ENCODE peak calls at places on chromosomes 12 and 14, in nine cellular contexts. One of them, this sample, is unnamed.

GRCh38 chr12:98870521-98870920 is 225.4 kb downstream of the APAF1 start:
- DNase-seq in C1 segment of cervical spinal cord: no peak
- DNase-seq in iris pigment epithelial cell: no peak
- DNase-seq in NCI-H1092 treated with DMSO at 0.1 percent for 48 hours: peak
- DNase-seq in tibial artery: no peak
- DNase-seq in Calu3: no peak
- DNase-seq in iPS-NIHi11: no peak
- DNase-seq in fibroblast of the aortic adventitia: no peak
- DNase-seq in Jurkat, Clone E6-1: no peak
- DNase-seq in this sample: no peak

GRCh38 chr14:94113490-94113889 is 3.0 kb downstream of the IFI27 start:
- DNase-seq in C1 segment of cervical spinal cord: no peak
- DNase-seq in iris pigment epithelial cell: peak
- DNase-seq in NCI-H1092 treated with DMSO at 0.1 percent for 48 hours: peak
- DNase-seq in tibial artery: no peak
- DNase-seq in Calu3: no peak
- DNase-seq in iPS-NIHi11: no peak
- DNase-seq in fibroblast of the aortic adventitia: peak
- DNase-seq in Jurkat, Clone E6-1: no peak
- DNase-seq in this sample: peak

GRCh38 chr12:14367097-14367661 is 1.7 kb downstream of the ATF7IP start:
- DNase-seq in C1 segment of cervical spinal cord: no peak
- DNase-seq in iris pigment epithelial cell: peak
- DNase-seq in NCI-H1092 treated with DMSO at 0.1 percent for 48 hours: peak
- DNase-seq in tibial artery: no peak
- DNase-seq in Calu3: no peak
- DNase-seq in iPS-NIHi11: no peak
- DNase-seq in fibroblast of the aortic adventitia: peak
- DNase-seq in Jurkat, Clone E6-1: no peak
- DNase-seq in this sample: no peak

GRCh38 chr12:14322403-14322802 is 43.1 kb upstream of the ATF7IP start:
- DNase-seq in C1 segment of cervical spinal cord: no peak
- DNase-seq in iris pigment epithelial cell: peak
- DNase-seq in NCI-H1092 treated with DMSO at 0.1 percent for 48 hours: no peak
- DNase-seq in tibial artery: no peak
- DNase-seq in Calu3: no peak
- DNase-seq in iPS-NIHi11: no peak
- DNase-seq in fibroblast of the aortic adventitia: peak
- DNase-seq in Jurkat, Clone E6-1: no peak
- DNase-seq in this sample: no peak

GRCh38 chr14:104421401-104421821 is 158.2 kb upstream of the C14orf180 start:
- DNase-seq in C1 segment of cervical spinal cord: no peak
- DNase-seq in iris pigment epithelial cell: no peak
- DNase-seq in NCI-H1092 treated with DMSO at 0.1 percent for 48 hours: no peak
- DNase-seq in tibial artery: no peak
- DNase-seq in Calu3: no peak
- DNase-seq in iPS-NIHi11: no peak
- DNase-seq in fibroblast of the aortic adventitia: no peak
- DNase-seq in Jurkat, Clone E6-1: no peak
- DNase-seq in this sample: no peak

GRCh38 chr14:51996148-51996746 is 6.9 kb downstream of the RTRAF start:
- DNase-seq in C1 segment of cervical spinal cord: no peak
- DNase-seq in iris pigment epithelial cell: peak
- DNase-seq in NCI-H1092 treated with DMSO at 0.1 percent for 48 hours: no peak
- DNase-seq in tibial artery: no peak
- DNase-seq in Calu3: no peak
- DNase-seq in iPS-NIHi11: no peak
- DNase-seq in fibroblast of the aortic adventitia: peak
- DNase-seq in Jurkat, Clone E6-1: peak
- DNase-seq in this sample: no peak

GRCh38 chr12:124916370-124917134 is 2.1 kb upstream of the UBC start:
- DNase-seq in C1 segment of cervical spinal cord: no peak
- DNase-seq in iris pigment epithelial cell: peak
- DNase-seq in NCI-H1092 treated with DMSO at 0.1 percent for 48 hours: no peak
- DNase-seq in tibial artery: peak
- DNase-seq in Calu3: peak
- DNase-seq in iPS-NIHi11: no peak
- DNase-seq in fibroblast of the aortic adventitia: peak
- DNase-seq in Jurkat, Clone E6-1: peak
- DNase-seq in this sample: no peak

GRCh38 chr12:64538146-64538545 is 72.1 kb upstream of the RASSF3 start:
- DNase-seq in C1 segment of cervical spinal cord: no peak
- DNase-seq in iris pigment epithelial cell: no peak
- DNase-seq in NCI-H1092 treated with DMSO at 0.1 percent for 48 hours: no peak
- DNase-seq in tibial artery: no peak
- DNase-seq in Calu3: no peak
- DNase-seq in iPS-NIHi11: no peak
- DNase-seq in fibroblast of the aortic adventitia: no peak
- DNase-seq in Jurkat, Clone E6-1: no peak
- DNase-seq in this sample: no peak

GRCh38 chr12:40375076-40375475 is 150.3 kb downstream of the LRRK2 start:
- DNase-seq in C1 segment of cervical spinal cord: no peak
- DNase-seq in iris pigment epithelial cell: peak
- DNase-seq in NCI-H1092 treated with DMSO at 0.1 percent for 48 hours: no peak
- DNase-seq in tibial artery: no peak
- DNase-seq in Calu3: no peak
- DNase-seq in iPS-NIHi11: no peak
- DNase-seq in fibroblast of the aortic adventitia: peak
- DNase-seq in Jurkat, Clone E6-1: peak
- DNase-seq in this sample: no peak

GRCh38 chr14:28761438-28762289 is 4.9 kb upstream of the FOXG1 start:
- DNase-seq in C1 segment of cervical spinal cord: no peak
- DNase-seq in iris pigment epithelial cell: no peak
- DNase-seq in NCI-H1092 treated with DMSO at 0.1 percent for 48 hours: no peak
- DNase-seq in tibial artery: no peak
- DNase-seq in Calu3: no peak
- DNase-seq in iPS-NIHi11: no peak
- DNase-seq in fibroblast of the aortic adventitia: no peak
- DNase-seq in Jurkat, Clone E6-1: no peak
- DNase-seq in this sample: no peak

GRCh38 chr12:45726594-45727300 is 2.8 kb upstream of the ARID2 start:
- DNase-seq in C1 segment of cervical spinal cord: peak
- DNase-seq in iris pigment epithelial cell: peak
- DNase-seq in NCI-H1092 treated with DMSO at 0.1 percent for 48 hours: peak
- DNase-seq in tibial artery: peak
- DNase-seq in Calu3: peak
- DNase-seq in iPS-NIHi11: peak
- DNase-seq in fibroblast of the aortic adventitia: peak
- DNase-seq in Jurkat, Clone E6-1: no peak
- DNase-seq in this sample: peak

GRCh38 chr14:65330416-65330815 is 82.1 kb upstream of the FUT8 start:
- DNase-seq in C1 segment of cervical spinal cord: no peak
- DNase-seq in iris pigment epithelial cell: no peak
- DNase-seq in NCI-H1092 treated with DMSO at 0.1 percent for 48 hours: no peak
- DNase-seq in tibial artery: no peak
- DNase-seq in Calu3: no peak
- DNase-seq in iPS-NIHi11: no peak
- DNase-seq in fibroblast of the aortic adventitia: peak
- DNase-seq in Jurkat, Clone E6-1: no peak
- DNase-seq in this sample: no peak

GRCh38 chr14:24246765-24247212 is 4.4 kb upstream of the TINF2 start:
- DNase-seq in C1 segment of cervical spinal cord: no peak
- DNase-seq in iris pigment epithelial cell: peak
- DNase-seq in NCI-H1092 treated with DMSO at 0.1 percent for 48 hours: no peak
- DNase-seq in tibial artery: peak
- DNase-seq in Calu3: no peak
- DNase-seq in iPS-NIHi11: no peak
- DNase-seq in fibroblast of the aortic adventitia: no peak
- DNase-seq in Jurkat, Clone E6-1: no peak
- DNase-seq in this sample: no peak

GRCh38 chr12:65948320-65949008 is 124.2 kb downstream of the HMGA2 start:
- DNase-seq in C1 segment of cervical spinal cord: no peak
- DNase-seq in iris pigment epithelial cell: peak
- DNase-seq in NCI-H1092 treated with DMSO at 0.1 percent for 48 hours: no peak
- DNase-seq in tibial artery: peak
- DNase-seq in Calu3: peak
- DNase-seq in iPS-NIHi11: peak
- DNase-seq in fibroblast of the aortic adventitia: peak
- DNase-seq in Jurkat, Clone E6-1: no peak
- DNase-seq in this sample: no peak

GRCh38 chr12:26122681-26123481 is 2.0 kb downstream of the BHLHE41 start:
- DNase-seq in C1 segment of cervical spinal cord: peak
- DNase-seq in iris pigment epithelial cell: peak
- DNase-seq in NCI-H1092 treated with DMSO at 0.1 percent for 48 hours: peak
- DNase-seq in tibial artery: peak
- DNase-seq in Calu3: peak
- DNase-seq in iPS-NIHi11: no peak
- DNase-seq in fibroblast of the aortic adventitia: peak
- DNase-seq in Jurkat, Clone E6-1: no peak
- DNase-seq in this sample: peak

GRCh38 chr12:122646568-122647220 is 56.5 kb downstream of the HCAR2 start:
- DNase-seq in C1 segment of cervical spinal cord: no peak
- DNase-seq in iris pigment epithelial cell: peak
- DNase-seq in NCI-H1092 treated with DMSO at 0.1 percent for 48 hours: no peak
- DNase-seq in tibial artery: no peak
- DNase-seq in Calu3: no peak
- DNase-seq in iPS-NIHi11: no peak
- DNase-seq in fibroblast of the aortic adventitia: peak
- DNase-seq in Jurkat, Clone E6-1: no peak
- DNase-seq in this sample: no peak

GRCh38 chr14:79417961-79418360 is 793.3 kb downstream of the DIO2 start:
- DNase-seq in C1 segment of cervical spinal cord: no peak
- DNase-seq in iris pigment epithelial cell: peak
- DNase-seq in NCI-H1092 treated with DMSO at 0.1 percent for 48 hours: no peak
- DNase-seq in tibial artery: no peak
- DNase-seq in Calu3: no peak
- DNase-seq in iPS-NIHi11: no peak
- DNase-seq in fibroblast of the aortic adventitia: peak
- DNase-seq in Jurkat, Clone E6-1: no peak
- DNase-seq in this sample: no peak

This sample was measured in ecto neural progenitor cell.